ENCODE peak calls at places on chromosomes 4 and X, in nine cellular contexts. K, T, H, S, X, N, W, E and Z are unnamed samples.

GRCh38 chr4:42348247-42348646 is 49.0 kb upstream of the SHISA3 start:
- DNase-seq in H (no peak), X (no peak), T (no peak), K (no peak), E (no peak), S (no peak), W (no peak), N (no peak), Z (no peak)

GRCh38 chr4:4762909-4763814 is 96.3 kb upstream of the MSX1 start:
- DNase-seq in K (peak), X (no peak), H (peak), E (no peak), T (no peak), S (peak), W (peak), N (peak), Z (peak)

GRCh38 chr4:1538096-1538410 is 131.8 kb upstream of the NKX1-1 start:
- DNase-seq in T (peak), N (no peak), H (no peak), K (no peak), X (no peak), S (no peak), E (no peak), W (no peak), Z (no peak)

GRCh38 chrX:153353416-153353815 is 19.5 kb downstream of the ZNF275 start:
- DNase-seq in H (no peak), W (no peak), T (no peak), S (no peak), K (no peak), X (no peak), N (no peak), E (no peak), Z (no peak)

GRCh38 chrX:20028588-20028987 is 37.7 kb upstream of the BCLAF3 start:
- DNase-seq in X (no peak), N (no peak), H (no peak), W (no peak), S (no peak), T (no peak), E (no peak), K (no peak), Z (no peak)

GRCh38 chr4:188701952-188702351 is 562.7 kb downstream of the TRIML1 start:
- DNase-seq in H (no peak), T (no peak), K (no peak), X (no peak), E (no peak), S (no peak), N (no peak), W (no peak), Z (no peak)

GRCh38 chr4:84529169-84529751 is 30.2 kb upstream of the NKX6-1 start:
- DNase-seq in K (no peak), E (no peak), S (peak), H (peak), W (no peak), N (peak), X (no peak), T (no peak), Z (peak)

GRCh38 chrX:24216827-24217226 is 67.3 kb downstream of the ZFX start:
- DNase-seq in E (no peak), H (no peak), X (no peak), W (no peak), T (no peak), K (no peak), N (no peak), S (no peak), Z (no peak)

GRCh38 chrX:38991656-38992558 is 190.6 kb downstream of the MID1IP1 start:
- DNase-seq in H (no peak), E (no peak), N (peak), W (no peak), X (no peak), S (no peak), T (no peak), K (no peak), Z (peak)

GRCh38 chrX:63918611-63919010 is 133.6 kb upstream of the ARHGEF9 start:
- DNase-seq in T (peak), H (peak), N (peak), E (no peak), W (peak), K (no peak), S (peak), X (no peak), Z (peak)

GRCh38 chr4:59537231-59537886 is 1662.8 kb upstream of the ADGRL3 start:
- DNase-seq in S (peak), X (no peak), K (no peak), W (no peak), E (no peak), N (peak), T (no peak), H (no peak), Z (peak)

GRCh38 chr4:181008164-181008563 is 1235.0 kb upstream of the TENM3 start:
- DNase-seq in E (no peak), K (no peak), S (peak), H (peak), X (no peak), W (peak), T (no peak), N (no peak), Z (no peak)

GRCh38 chr4:181004056-181004455 is 1239.1 kb upstream of the TENM3 start:
- DNase-seq in H (peak), E (no peak), W (no peak), K (no peak), X (no peak), N (no peak), T (no peak), S (no peak), Z (no peak)

GRCh38 chr4:181007751-181008150 is 1235.5 kb upstream of the TENM3 start:
- DNase-seq in W (peak), X (no peak), H (no peak), T (no peak), E (no peak), N (no peak), K (no peak), S (peak), Z (no peak)

DNA sequence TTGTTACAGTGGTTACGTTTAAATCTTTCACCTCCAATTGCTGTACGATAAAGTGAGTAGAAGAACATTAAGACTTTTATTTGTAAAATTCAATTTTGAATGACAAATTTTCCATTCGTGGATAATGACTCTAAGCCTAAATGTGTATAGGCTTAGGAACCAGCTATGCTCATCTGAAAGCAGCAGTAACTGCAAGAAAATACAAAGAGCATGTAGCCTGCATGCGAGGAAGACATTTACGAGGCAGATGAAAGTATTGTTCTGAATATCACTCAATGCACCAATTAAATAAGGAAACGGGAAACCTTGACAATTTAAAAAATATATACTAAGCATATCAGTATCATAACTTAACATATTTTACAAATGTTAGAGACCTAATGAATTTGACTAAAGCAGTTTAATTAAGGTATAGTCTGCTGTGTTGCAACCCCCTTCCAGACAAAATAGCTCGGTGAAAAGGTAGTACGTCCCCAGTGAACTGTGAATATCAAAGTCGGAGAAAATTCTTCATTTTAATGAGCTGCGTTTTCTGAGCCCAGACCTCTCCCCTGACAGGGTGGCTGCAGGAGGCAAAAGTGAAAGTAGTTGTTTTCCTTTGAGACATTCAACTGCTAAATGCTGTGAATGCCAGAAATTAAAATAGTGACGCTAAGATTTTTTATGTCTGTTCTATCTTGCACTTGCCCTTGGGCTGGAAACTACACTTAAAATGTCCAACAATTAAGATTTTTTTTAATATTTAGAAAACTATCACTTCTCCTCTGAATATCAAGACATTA is 1236.5 kb upstream of the TENM3 start:
- DNase-seq in H (no peak), N (no peak), E (no peak), X (no peak), T (no peak), K (no peak), S (peak), W (no peak), Z (no peak)
- H3K4me3 ChIP-seq in H (peak), N (no peak), E (peak), X (no peak), T (no peak), K (no peak), S (peak), W (peak), Z (no peak)

DNA sequence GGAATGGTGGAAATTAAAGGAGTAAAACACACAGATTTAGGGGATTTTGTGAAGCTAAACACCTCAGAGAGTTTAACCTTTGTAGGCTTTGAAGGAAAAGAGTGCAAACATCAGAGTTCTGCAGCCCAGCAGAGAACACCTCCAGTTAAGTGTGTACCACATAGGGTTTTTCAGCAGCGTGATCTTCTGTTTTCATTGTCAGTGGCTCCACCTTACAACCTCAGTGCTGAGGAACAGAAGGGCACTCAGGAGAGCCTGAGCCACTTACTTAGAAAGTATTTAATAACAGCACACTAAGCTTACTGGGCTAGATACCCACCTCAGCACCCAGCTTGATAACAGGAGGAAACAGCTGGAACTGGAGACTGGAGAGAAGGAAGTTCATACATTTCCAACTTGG is 2.0 kb upstream of the FBXW7 start:
- DNase-seq in K (no peak), S (no peak), N (no peak), T (no peak), W (no peak), E (no peak), X (no peak), H (no peak), Z (no peak)
- H3K4me3 ChIP-seq in K (peak), S (no peak), N (no peak), T (no peak), W (no peak), E (no peak), X (no peak), H (no peak), Z (no peak)

DNA sequence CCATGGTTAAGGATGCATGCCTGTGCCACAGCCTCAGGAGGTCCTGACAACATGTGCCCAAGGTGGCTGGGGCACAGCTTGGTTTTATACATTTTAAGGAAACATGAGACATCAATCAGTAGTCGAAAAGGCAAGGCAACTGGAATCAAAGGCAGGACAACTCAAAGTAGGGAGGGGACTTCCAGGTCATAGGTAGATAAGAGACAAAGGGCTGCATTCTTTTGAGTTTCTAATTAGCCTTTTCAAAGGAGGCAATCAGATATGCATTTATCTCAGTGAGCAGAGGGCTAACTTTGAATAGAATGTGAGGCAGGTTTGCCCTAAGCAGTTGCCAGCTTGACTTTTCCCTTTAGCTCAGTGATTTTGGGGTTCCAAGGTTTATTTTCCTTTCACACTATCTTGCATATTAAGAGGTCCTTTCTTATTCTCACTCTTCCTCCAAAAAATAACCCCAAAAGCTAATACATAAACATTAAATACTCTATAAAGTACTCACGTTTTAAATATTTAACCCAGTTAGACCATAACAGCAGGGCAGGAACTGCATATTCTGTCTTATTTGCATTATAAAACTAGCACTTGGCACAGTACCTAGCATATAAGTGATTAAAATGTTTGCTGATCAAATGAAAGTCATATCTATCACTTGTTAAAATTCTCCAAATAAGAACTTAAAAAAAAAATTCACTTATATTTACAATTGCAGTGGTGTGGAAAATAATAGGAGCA is 36.3 kb upstream of the UGT8 start:
- DNase-seq in X (no peak), E (no peak), H (no peak), S (no peak), K (no peak), W (no peak), N (no peak), T (no peak), Z (no peak)
- H3K4me3 ChIP-seq in X (no peak), E (no peak), H (no peak), S (no peak), K (no peak), W (no peak), N (no peak), T (no peak), Z (no peak)

DNA sequence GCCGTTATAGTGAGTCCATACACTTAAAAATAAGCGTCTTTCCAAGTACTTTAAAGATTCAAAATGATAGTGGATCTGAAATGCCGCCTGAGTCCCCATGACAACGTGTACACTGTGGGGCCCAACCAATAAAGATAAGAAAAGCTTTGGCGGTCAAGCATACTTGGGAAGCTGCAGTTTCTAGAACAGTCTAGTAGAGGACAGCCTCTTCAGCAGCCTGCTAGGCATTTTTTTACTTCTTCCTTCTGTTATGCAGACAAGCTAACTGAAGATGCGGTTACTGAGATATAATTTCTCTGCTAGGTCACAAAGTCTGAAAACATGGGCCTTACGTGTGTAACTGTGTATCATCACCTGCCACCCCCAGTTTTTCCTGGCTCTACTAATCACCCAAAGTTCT is 402 bp upstream of the UPRT start:
- DNase-seq in T (no peak), X (no peak), W (peak), K (no peak), E (no peak), H (no peak), S (no peak), N (no peak), Z (no peak)
- H3K4me3 ChIP-seq in T (peak), X (peak), W (peak), K (peak), E (peak), H (peak), S (peak), N (peak), Z (peak)

DNA sequence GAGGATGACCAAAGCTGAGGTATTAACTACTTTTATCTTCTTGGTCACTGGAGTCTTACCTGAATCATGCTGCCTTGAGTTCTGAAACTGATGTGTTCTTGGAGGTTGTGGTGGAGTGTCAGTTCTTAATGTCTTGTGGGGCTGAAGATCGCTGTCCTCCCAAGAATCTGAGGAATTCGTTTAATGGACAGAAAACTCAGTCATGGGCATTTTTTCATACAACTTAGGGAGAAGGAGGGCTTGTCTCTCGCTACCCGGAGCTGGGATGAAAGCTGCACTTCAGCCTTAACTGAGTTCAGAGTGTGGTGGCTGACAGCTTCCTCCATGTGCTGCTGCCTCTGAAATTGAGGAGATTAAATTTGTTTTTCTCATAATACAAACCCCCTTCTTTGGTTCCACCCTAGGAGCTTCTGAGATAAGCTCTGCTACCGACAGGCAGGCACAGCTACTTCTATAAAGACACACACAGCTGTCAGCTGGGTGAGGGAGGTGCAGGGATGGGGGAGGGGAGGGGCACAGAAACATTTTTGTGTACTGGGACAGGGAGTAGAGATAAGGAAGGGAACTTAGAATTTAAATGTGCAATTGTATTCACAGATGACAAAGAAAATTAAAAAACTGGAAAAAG is 30.8 kb downstream of the RBBP7 start:
- DNase-seq in N (no peak), H (peak), W (no peak), E (no peak), S (no peak), T (no peak), K (no peak), X (no peak), Z (no peak)
- H3K4me3 ChIP-seq in N (no peak), H (no peak), W (no peak), E (no peak), S (no peak), T (no peak), K (no peak), X (no peak), Z (no peak)

DNA sequence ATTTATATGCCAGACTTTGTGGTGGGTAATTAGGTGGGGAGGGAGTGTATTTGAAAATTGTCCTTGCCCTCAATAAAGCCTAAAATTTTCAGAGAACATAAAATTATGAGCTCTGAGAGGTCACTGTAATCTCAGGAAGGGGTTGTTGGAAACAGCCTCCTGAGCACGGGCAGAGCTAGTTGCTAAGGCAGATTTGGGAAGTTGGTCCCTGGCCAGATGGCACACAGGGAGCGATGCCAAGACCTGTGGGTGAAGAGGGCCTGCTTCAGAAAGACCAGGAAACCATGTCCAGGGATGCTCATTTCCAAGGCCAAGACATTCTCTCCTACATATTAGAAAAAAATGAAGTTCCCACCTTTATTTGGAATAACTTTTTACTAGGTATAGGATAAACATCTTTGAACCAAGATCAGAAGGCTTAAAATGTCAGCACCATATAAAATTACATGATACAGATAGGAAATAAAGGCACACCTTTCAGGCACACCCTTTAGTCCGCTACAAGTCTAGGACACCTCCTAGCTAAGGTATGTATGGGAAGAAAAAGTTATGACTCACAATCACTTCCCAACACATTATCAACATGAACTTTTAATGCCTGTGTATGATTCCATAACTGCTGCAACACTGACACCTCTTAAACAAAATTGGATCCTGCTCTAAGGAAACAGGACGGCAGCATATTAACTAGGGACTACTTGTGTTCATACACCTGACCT is 2.2 kb upstream of the PPP3CA start:
- DNase-seq in T (peak), K (no peak), W (no peak), N (peak), H (peak), X (no peak), E (no peak), S (no peak), Z (peak)
- H3K4me3 ChIP-seq in T (no peak), K (no peak), W (no peak), N (no peak), H (no peak), X (no peak), E (no peak), S (no peak), Z (no peak)

DNA sequence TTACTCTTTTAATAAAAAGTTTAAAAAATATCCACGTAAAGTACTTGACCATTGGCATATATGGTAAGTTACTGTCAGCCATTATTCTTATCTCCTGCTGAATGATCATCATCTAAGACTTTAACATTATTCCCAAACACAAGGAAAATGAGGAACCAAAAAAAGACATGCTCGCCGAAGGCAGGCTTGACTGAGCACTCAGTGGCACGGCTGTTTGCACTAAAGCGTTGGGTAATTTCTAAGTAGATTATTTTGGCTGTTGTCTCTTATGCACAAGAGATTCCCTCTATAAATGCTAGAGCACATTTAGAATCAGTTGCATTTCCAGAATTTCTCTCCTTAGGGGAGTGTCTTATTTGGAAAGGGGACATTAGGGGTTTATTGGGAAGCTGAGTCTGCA is 82.8 kb downstream of the CHRNA9 start:
- DNase-seq in W (no peak), X (no peak), N (no peak), K (no peak), S (no peak), E (no peak), T (no peak), H (no peak), Z (no peak)
- H3K4me3 ChIP-seq in W (no peak), X (no peak), N (no peak), K (no peak), S (no peak), E (no peak), T (no peak), H (no peak), Z (no peak)

GRCh38 chrX:139172731-139173130 is 357.8 kb upstream of the F9 start:
- DNase-seq in X (no peak), T (no peak), N (no peak), H (no peak), W (no peak), E (no peak), K (no peak), S (no peak), Z (no peak)
- H3K4me3 ChIP-seq in X (no peak), T (no peak), N (no peak), H (no peak), W (no peak), E (no peak), K (no peak), S (no peak), Z (no peak)

GRCh38 chr4:86334020-86334750 is 25.7 kb downstream of the MAPK10 start:
- DNase-seq in N (no peak), T (no peak), W (no peak), E (no peak), S (peak), H (peak), K (no peak), X (no peak), Z (no peak)

GRCh38 chr4:86333236-86333635 is 26.6 kb downstream of the MAPK10 start:
- DNase-seq in T (no peak), E (no peak), S (no peak), W (no peak), X (no peak), N (no peak), H (no peak), K (no peak), Z (no peak)

GRCh38 chr4:86326399-86326798 is 33.5 kb downstream of the MAPK10 start:
- DNase-seq in W (no peak), T (no peak), H (no peak), X (no peak), S (peak), N (no peak), E (no peak), K (no peak), Z (no peak)

GRCh38 chr4:86329431-86329830 is 30.4 kb downstream of the MAPK10 start:
- DNase-seq in H (no peak), X (no peak), W (no peak), E (no peak), S (no peak), N (no peak), K (no peak), T (no peak), Z (no peak)

GRCh38 chr4:86331362-86331761 is 28.5 kb downstream of the MAPK10 start:
- DNase-seq in N (peak), K (no peak), E (no peak), S (no peak), X (no peak), W (no peak), T (no peak), H (no peak), Z (no peak)
- H3K4me3 ChIP-seq in N (no peak), K (no peak), E (no peak), S (no peak), X (no peak), W (no peak), T (no peak), H (no peak), Z (no peak)